ENCODE peak calls at places on chromosomes 7 and 10, in six cellular contexts. One of them, this sample, is unnamed.

GRCh38 chr10:35304649-35305048 is 31.7 kb upstream of the CCNY start:
- DNase-seq in heart left ventricle: no peak
- DNase-seq in A673: peak; percentile 36
- DNase-seq in DMS 273 treated with DMSO at 0.1 percent for 48 hours: no peak
- DNase-seq in T-cell: no peak
- DNase-seq in mesendoderm: peak; percentile 21
- DNase-seq in this sample: no peak

GRCh38 chr7:150385240-150385830 is 6.2 kb downstream of the ZNF775 start:
- DNase-seq in heart left ventricle: peak; percentile 38
- DNase-seq in A673: no peak
- DNase-seq in DMS 273 treated with DMSO at 0.1 percent for 48 hours: no peak
- DNase-seq in T-cell: no peak
- DNase-seq in mesendoderm: no peak
- DNase-seq in this sample: peak; percentile 38

GRCh38 chr7:100890640-100891521 is 1.4 kb upstream of the UFSP1 start:
- DNase-seq in heart left ventricle: peak; percentile 60
- DNase-seq in A673: no peak
- DNase-seq in DMS 273 treated with DMSO at 0.1 percent for 48 hours: no peak
- DNase-seq in T-cell: no peak
- DNase-seq in mesendoderm: no peak
- DNase-seq in this sample: no peak

GRCh38 chr10:107477266-107477665 is 312.8 kb upstream of the SORCS1 start:
- DNase-seq in heart left ventricle: no peak
- DNase-seq in A673: no peak
- DNase-seq in DMS 273 treated with DMSO at 0.1 percent for 48 hours: no peak
- DNase-seq in T-cell: no peak
- DNase-seq in mesendoderm: no peak
- DNase-seq in this sample: no peak

GRCh38 chr7:36303202-36304098 is 86.2 kb upstream of the ANLN start:
- DNase-seq in heart left ventricle: peak; percentile 90
- DNase-seq in A673: peak; percentile 97
- DNase-seq in DMS 273 treated with DMSO at 0.1 percent for 48 hours: peak; percentile 76
- DNase-seq in T-cell: no peak
- DNase-seq in mesendoderm: no peak
- DNase-seq in this sample: peak; percentile 71

GRCh38 chr7:151380199-151381082 is 29.4 kb downstream of the WDR86 start:
- DNase-seq in heart left ventricle: peak; percentile 48
- DNase-seq in A673: no peak
- DNase-seq in DMS 273 treated with DMSO at 0.1 percent for 48 hours: no peak
- DNase-seq in T-cell: no peak
- DNase-seq in mesendoderm: no peak
- DNase-seq in this sample: no peak

GRCh38 chr7:102830206-102830605 is 81.4 kb downstream of the FAM185A start:
- DNase-seq in heart left ventricle: no peak
- DNase-seq in A673: no peak
- DNase-seq in DMS 273 treated with DMSO at 0.1 percent for 48 hours: no peak
- DNase-seq in T-cell: no peak
- DNase-seq in mesendoderm: no peak
- DNase-seq in this sample: no peak

GRCh38 chr7:4713183-4713784 is 31.2 kb downstream of the FOXK1 start:
- DNase-seq in heart left ventricle: no peak
- DNase-seq in A673: no peak
- DNase-seq in DMS 273 treated with DMSO at 0.1 percent for 48 hours: no peak
- DNase-seq in T-cell: no peak
- DNase-seq in mesendoderm: no peak
- DNase-seq in this sample: no peak

GRCh38 chr7:42456756-42457276 is 219.8 kb upstream of the GLI3 start:
- DNase-seq in heart left ventricle: no peak
- DNase-seq in A673: peak; percentile 19
- DNase-seq in DMS 273 treated with DMSO at 0.1 percent for 48 hours: no peak
- DNase-seq in T-cell: no peak
- DNase-seq in mesendoderm: no peak
- DNase-seq in this sample: no peak

GRCh38 chr10:124708246-124708779 is 35.9 kb downstream of the FAM53B start:
- DNase-seq in heart left ventricle: no peak
- DNase-seq in A673: no peak
- DNase-seq in DMS 273 treated with DMSO at 0.1 percent for 48 hours: no peak
- DNase-seq in T-cell: no peak
- DNase-seq in mesendoderm: no peak
- DNase-seq in this sample: no peak

GRCh38 chr10:52030051-52030867 is 283.8 kb upstream of the DKK1 start:
- DNase-seq in heart left ventricle: no peak
- DNase-seq in A673: no peak
- DNase-seq in DMS 273 treated with DMSO at 0.1 percent for 48 hours: no peak
- DNase-seq in T-cell: no peak
- DNase-seq in mesendoderm: peak; percentile 41
- DNase-seq in this sample: no peak

GRCh38 chr7:84271550-84271949 is 77.0 kb upstream of the SEMA3A start:
- DNase-seq in heart left ventricle: no peak
- DNase-seq in A673: no peak
- DNase-seq in DMS 273 treated with DMSO at 0.1 percent for 48 hours: no peak
- DNase-seq in T-cell: no peak
- DNase-seq in mesendoderm: no peak
- DNase-seq in this sample: no peak

This sample was measured in midbrain.